ENCODE peak calls at places on chromosomes 2 and 18, in nine cellular contexts. O is psoas muscle, V is neural progenitor cell, L is fibroblast of mammary gland, T is epithelial cell of esophagus, B is fibroblast of pulmonary artery, H is choroid plexus epithelial cell, A is HCT116, I is AG09309. U is an unnamed sample.

GRCh38 chr2:218662827-218663226 is 3.3 kb downstream of the BCS1L start:
- DNase-seq in O (no peak), V (no peak), L (no peak), T (no peak), B (no peak), H (no peak), A (no peak), I (no peak), U (no peak)

GRCh38 chr2:68675470-68675869 is 32.1 kb downstream of the PROKR1 start:
- DNase-seq in O (no peak), V (no peak), L (no peak), T (no peak), B (no peak), H (no peak), A (no peak), I (no peak), U (no peak)

GRCh38 chr2:98355881-98356280 is 9.6 kb downstream of the CNGA3 start:
- DNase-seq in O (no peak), V (peak; percentile 35), L (no peak), T (no peak), B (no peak), H (no peak), A (no peak), I (no peak), U (no peak)

GRCh38 chr2:240638517-240639160 is 13.4 kb downstream of the GPR35 start:
- DNase-seq in O (peak; percentile 73), V (no peak), L (peak; percentile 12), T (no peak), B (no peak), H (no peak), A (no peak), I (no peak), U (peak; percentile 18)

GRCh38 chr2:54370405-54371104 is 85.6 kb upstream of the SPTBN1 start:
- DNase-seq in O (peak; percentile 56), V (no peak), L (no peak), T (no peak), B (no peak), H (no peak), A (no peak), I (no peak), U (peak; percentile 57)

GRCh38 chr2:191013617-191013875 is 425 bp downstream of the STAT1 start:
- DNase-seq in O (no peak), V (peak; percentile 11), L (peak; percentile 25), T (peak; percentile 22), B (no peak), H (peak; percentile 22), A (no peak), I (no peak), U (no peak)

GRCh38 chr2:32948266-32948665 is 1.5 kb downstream of the LTBP1 start:
- DNase-seq in O (no peak), V (no peak), L (no peak), T (no peak), B (no peak), H (no peak), A (no peak), I (no peak), U (no peak)

GRCh38 chr18:61635901-61636528 is 256.8 kb downstream of the RNF152 start:
- DNase-seq in O (no peak), V (peak; percentile 85), L (peak; percentile 59), T (peak; percentile 58), B (peak; percentile 70), H (peak; percentile 80), A (peak; percentile 29), I (peak; percentile 2), U (peak; percentile 78)

GRCh38 chr18:23131693-23132319 is 3.5 kb upstream of the CABLES1 start:
- DNase-seq in O (no peak), V (peak; percentile 85), L (peak; percentile 85), T (peak; percentile 75), B (peak; percentile 94), H (peak; percentile 92), A (peak; percentile 73), I (peak; percentile 59), U (peak; percentile 64)

GRCh38 chr2:241925277-241925676 is 55.7 kb downstream of the RTP5 start:
- DNase-seq in O (no peak), V (no peak), L (no peak), T (no peak), B (no peak), H (no peak), A (no peak), I (no peak), U (peak; percentile 27)

GRCh38 chr2:208556954-208557601 is 150.5 kb downstream of the PTH2R start:
- DNase-seq in O (no peak), V (no peak), L (no peak), T (peak; percentile 4), B (no peak), H (no peak), A (no peak), I (no peak), U (no peak)

GRCh38 chr2:20212871-20213503 is 11.9 kb downstream of the SDC1 start:
- DNase-seq in O (no peak), V (no peak), L (no peak), T (peak; percentile 99), B (no peak), H (no peak), A (no peak), I (no peak), U (peak; percentile 45)

GRCh38 chr2:231611273-231612198 is 18.9 kb downstream of the TEX44 start:
- DNase-seq in O (no peak), V (peak; percentile 66), L (peak; percentile 84), T (peak; percentile 95), B (peak; percentile 49), H (peak; percentile 54), A (peak; percentile 84), I (peak; percentile 61), U (peak; percentile 88)

GRCh38 chr2:231612199-231613053 is 19.8 kb downstream of the TEX44 start:
- DNase-seq in O (peak; percentile 97), V (peak; percentile 86), L (peak; percentile 96), T (peak; percentile 96), B (peak; percentile 94), H (peak; percentile 97), A (peak; percentile 88), I (peak; percentile 88), U (peak; percentile 98)

GRCh38 chr2:231613655-231614558 is 21.2 kb downstream of the TEX44 start:
- DNase-seq in O (peak; percentile 90), V (peak; percentile 96), L (peak; percentile 75), T (peak; percentile 71), B (peak; percentile 82), H (peak; percentile 71), A (peak; percentile 76), I (no peak), U (peak; percentile 77)

GRCh38 chr2:231614559-231615057 is 21.9 kb downstream of the TEX44 start:
- DNase-seq in O (peak; percentile 79), V (no peak), L (no peak), T (no peak), B (no peak), H (no peak), A (no peak), I (no peak), U (peak; percentile 67)

GRCh38 chr2:231613054-231613654 is 20.5 kb downstream of the TEX44 start:
- DNase-seq in O (no peak), V (no peak), L (no peak), T (peak; percentile 38), B (peak; percentile 32), H (peak; percentile 41), A (no peak), I (no peak), U (no peak)
- H3K4me3 ChIP-seq in O (peak overlapping the region; percentile 73), V (peak overlapping the region; percentile 45), L (no peak overlapping the region), T (no peak overlapping the region), B (no peak overlapping the region), H (peak overlapping the region; percentile 54), A (peak overlapping the region; percentile 34), I (no peak overlapping the region), U (peak overlapping the region; percentile 43)

DNA sequence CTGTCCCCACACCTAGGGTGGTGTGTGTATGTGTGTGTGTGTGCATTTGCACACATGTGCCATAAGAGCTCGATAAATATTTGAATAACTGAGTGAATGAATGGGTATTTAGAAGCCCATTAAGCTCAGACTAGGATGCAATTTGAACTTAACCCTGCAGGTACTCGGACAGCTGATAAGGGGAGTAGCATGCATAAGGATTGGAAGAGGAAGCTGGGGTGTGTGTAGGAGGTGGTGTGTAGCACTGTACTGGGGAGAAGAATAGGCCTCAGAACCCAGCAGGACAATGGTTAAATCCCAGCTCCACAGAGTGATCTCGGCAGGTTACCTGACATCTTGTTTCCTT is 1.8 kb upstream of the KCNF1 start:
- DNase-seq in O (no peak), V (no peak), L (no peak), T (no peak), B (no peak), H (no peak), A (no peak), I (no peak), U (no peak)
- TF ChIP-seq CTCF in O (no peak), V (peak; percentile 22), L (no peak), T (no peak), B (no peak), H (no peak), A (no peak), I (no peak), U (no peak)

GRCh38 chr18:49727816-49728215 is 85.5 kb downstream of the ACAA2 start:
- DNase-seq in O (no peak), V (no peak), L (no peak), T (no peak), B (no peak), H (no peak), A (no peak), I (no peak), U (no peak)

GRCh38 chr18:49728542-49728941 is 84.8 kb downstream of the ACAA2 start:
- DNase-seq in O (peak; percentile 53), V (peak; percentile 66), L (peak; percentile 69), T (peak; percentile 57), B (peak; percentile 72), H (peak; percentile 62), A (peak; percentile 47), I (no peak), U (no peak)

GRCh38 chr18:49723648-49724180 is 89.6 kb downstream of the ACAA2 start:
- DNase-seq in O (no peak), V (no peak), L (peak; percentile 30), T (peak; percentile 49), B (peak; percentile 93), H (no peak), A (peak; percentile 79), I (no peak), U (peak; percentile 24)

GRCh38 chr18:49725809-49726514 is 87.4 kb downstream of the ACAA2 start:
- DNase-seq in O (peak; percentile 78), V (peak; percentile 83), L (peak; percentile 100), T (peak; percentile 64), B (peak; percentile 100), H (peak; percentile 99), A (peak; percentile 91), I (peak; percentile 86), U (peak; percentile 99)

GRCh38 chr18:49726564-49726963 is 86.8 kb downstream of the ACAA2 start:
- DNase-seq in O (no peak), V (no peak), L (no peak), T (no peak), B (no peak), H (peak; percentile 56), A (no peak), I (no peak), U (no peak)
- H3K4me3 ChIP-seq in O (no peak overlapping the region), V (no peak overlapping the region), L (no peak overlapping the region), T (no peak overlapping the region), B (no peak overlapping the region), H (no peak overlapping the region), A (no peak overlapping the region), I (no peak overlapping the region), U (no peak overlapping the region)

DNA sequence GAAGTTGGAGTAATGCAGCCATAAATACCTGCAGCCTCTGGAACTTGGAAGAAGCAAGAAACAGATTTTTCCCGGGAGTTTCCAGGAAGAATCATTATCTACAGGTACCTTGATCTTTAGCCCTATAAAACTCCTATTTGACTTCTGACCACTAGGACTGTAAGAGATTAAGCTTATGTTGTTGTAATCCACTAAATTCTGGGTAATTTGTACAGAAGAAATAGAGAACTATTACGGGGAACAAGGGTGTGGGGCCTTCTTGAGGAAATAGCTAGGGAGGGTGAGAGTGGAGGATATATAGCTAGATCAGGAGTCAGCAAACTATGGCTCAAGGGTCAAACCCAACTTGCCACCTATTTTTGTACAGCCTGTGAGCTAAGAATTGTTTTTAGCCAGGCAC is 353.2 kb downstream of the SLC4A3 start:
- DNase-seq in O (no peak), V (no peak), L (no peak), T (no peak), B (no peak), H (no peak), A (no peak), I (no peak), U (no peak)
- TF ChIP-seq CTCF in O (no peak), V (no peak), L (no peak), T (no peak), B (no peak), H (no peak), A (no peak), I (no peak), U (no peak)